ENCODE peak calls at places on chromosomes 7 and 10, in seven cellular contexts. E is adrenal gland, A is HCT116, R is astrocyte of the spinal cord, Y is sigmoid colon, M is AG10803, G is transverse colon. B is an unnamed sample.

GRCh38 chr10:74778436-74779094 is 47.8 kb upstream of the KAT6B start:
- DNase-seq in E (no peak), A (no peak), R (no peak), Y (no peak), M (no peak), G (no peak), B (no peak)

GRCh38 chr7:16594061-16594460 is 51.5 kb downstream of the ANKMY2 start:
- DNase-seq in E (no peak), A (no peak), R (peak), Y (no peak), M (peak), G (no peak), B (no peak)

GRCh38 chr10:23192396-23192740 is 256 bp downstream of the PTF1A start:
- DNase-seq in E (no peak), A (no peak), R (no peak), Y (no peak), M (no peak), G (no peak), B (no peak)

GRCh38 chr10:96764345-96764744 is 44.0 kb upstream of the PIK3AP1 start:
- DNase-seq in E (no peak), A (no peak), R (no peak), Y (no peak), M (no peak), G (no peak), B (no peak)

GRCh38 chr10:71912431-71912830 is 51.8 kb upstream of the CHST3 start:
- DNase-seq in E (no peak), A (no peak), R (no peak), Y (no peak), M (no peak), G (no peak), B (no peak)

GRCh38 chr7:137127058-137127457 is 216.5 kb downstream of the PTN start:
- DNase-seq in E (no peak), A (no peak), R (no peak), Y (no peak), M (no peak), G (no peak), B (no peak)

GRCh38 chr10:110843796-110844616 is 27.7 kb upstream of the PDCD4 start:
- DNase-seq in E (no peak), A (no peak), R (no peak), Y (peak), M (no peak), G (peak), B (no peak)

GRCh38 chr7:113421696-113422330 is 303.5 kb upstream of the SMIM30 start:
- DNase-seq in E (peak), A (peak), R (peak), Y (peak), M (peak), G (peak), B (peak)

GRCh38 chr7:151586531-151587270 is 67.0 kb upstream of the RHEB start:
- DNase-seq in E (no peak), A (no peak), R (no peak), Y (no peak), M (no peak), G (no peak), B (no peak)

GRCh38 chr10:124450010-124450782 is at the start of gene NKX1-2:
- DNase-seq in E (no peak), A (peak), R (no peak), Y (no peak), M (no peak), G (no peak), B (no peak)

GRCh38 chr7:75638607-75639070 is 100.1 kb downstream of the HIP1 start:
- DNase-seq in E (peak), A (no peak), R (no peak), Y (peak), M (no peak), G (peak), B (peak)

GRCh38 chr10:49243610-49244283 is 55.2 kb upstream of the C10orf71 start:
- DNase-seq in E (no peak), A (no peak), R (no peak), Y (no peak), M (no peak), G (no peak), B (no peak)

GRCh38 chr10:693506-693905 is 4.0 kb upstream of the DIP2C start:
- DNase-seq in E (no peak), A (no peak), R (no peak), Y (no peak), M (peak), G (no peak), B (no peak)

GRCh38 chr7:47254081-47255006 is 327.6 kb downstream of the TNS3 start:
- DNase-seq in E (peak), A (no peak), R (peak), Y (peak), M (peak), G (peak), B (peak)

GRCh38 chr10:11242443-11243386 is 225.0 kb downstream of the CELF2 start:
- DNase-seq in E (no peak), A (no peak), R (peak), Y (no peak), M (peak), G (peak), B (peak)

GRCh38 chr10:105149371-105149871 is 508.3 kb downstream of the SORCS3 start:
- DNase-seq in E (no peak), A (no peak), R (peak), Y (no peak), M (peak), G (no peak), B (no peak)

GRCh38 chr10:98331888-98332287 is 63.9 kb upstream of the LOXL4 start:
- DNase-seq in E (no peak), A (peak), R (no peak), Y (no peak), M (no peak), G (no peak), B (no peak)

GRCh38 chr7:113487925-113488731 is 369.8 kb upstream of the SMIM30 start:
- DNase-seq in E (no peak), A (no peak), R (no peak), Y (no peak), M (no peak), G (no peak), B (no peak)

GRCh38 chr10:72847681-72848080 is 45.9 kb upstream of the OIT3 start:
- DNase-seq in E (no peak), A (no peak), R (no peak), Y (no peak), M (no peak), G (no peak), B (no peak)

GRCh38 chr10:22649390-22649841 is 65.0 kb downstream of the PIP4K2A start:
- DNase-seq in E (no peak), A (no peak), R (no peak), Y (no peak), M (no peak), G (no peak), B (no peak)

GRCh38 chr10:130174343-130174742 is 38.2 kb downstream of the GLRX3 start:
- DNase-seq in E (no peak), A (no peak), R (no peak), Y (no peak), M (no peak), G (no peak), B (no peak)

GRCh38 chr7:140062118-140062527 is 628 bp downstream of the PARP12 start:
- DNase-seq in E (peak), A (no peak), R (peak), Y (no peak), M (no peak), G (peak), B (no peak)

GRCh38 chr7:4190021-4190981 is 491.8 kb upstream of the FOXK1 start:
- DNase-seq in E (no peak), A (no peak), R (no peak), Y (no peak), M (no peak), G (no peak), B (no peak)

GRCh38 chr10:72062341-72062740 is 26.0 kb downstream of the SPOCK2 start:
- DNase-seq in E (peak), A (no peak), R (no peak), Y (no peak), M (no peak), G (no peak), B (no peak)

GRCh38 chr7:2719007-2719406 is 31.0 kb downstream of the AMZ1 start:
- DNase-seq in E (no peak), A (no peak), R (no peak), Y (no peak), M (no peak), G (no peak), B (no peak)

GRCh38 chr10:127550861-127551260 is 1.8 kb downstream of the NPS start:
- DNase-seq in E (no peak), A (no peak), R (no peak), Y (no peak), M (no peak), G (no peak), B (no peak)

GRCh38 chr7:128770238-128770637 is 5.4 kb downstream of the OPN1SW start:
- DNase-seq in E (no peak), A (no peak), R (no peak), Y (no peak), M (no peak), G (no peak), B (peak)

GRCh38 chr7:26073041-26073440 is 79.0 kb upstream of the NFE2L3 start:
- DNase-seq in E (no peak), A (no peak), R (no peak), Y (no peak), M (no peak), G (no peak), B (no peak)

GRCh38 chr7:16999541-17000266 is 117.9 kb upstream of the AGR3 start:
- DNase-seq in E (no peak), A (no peak), R (no peak), Y (no peak), M (no peak), G (no peak), B (no peak)

DNA sequence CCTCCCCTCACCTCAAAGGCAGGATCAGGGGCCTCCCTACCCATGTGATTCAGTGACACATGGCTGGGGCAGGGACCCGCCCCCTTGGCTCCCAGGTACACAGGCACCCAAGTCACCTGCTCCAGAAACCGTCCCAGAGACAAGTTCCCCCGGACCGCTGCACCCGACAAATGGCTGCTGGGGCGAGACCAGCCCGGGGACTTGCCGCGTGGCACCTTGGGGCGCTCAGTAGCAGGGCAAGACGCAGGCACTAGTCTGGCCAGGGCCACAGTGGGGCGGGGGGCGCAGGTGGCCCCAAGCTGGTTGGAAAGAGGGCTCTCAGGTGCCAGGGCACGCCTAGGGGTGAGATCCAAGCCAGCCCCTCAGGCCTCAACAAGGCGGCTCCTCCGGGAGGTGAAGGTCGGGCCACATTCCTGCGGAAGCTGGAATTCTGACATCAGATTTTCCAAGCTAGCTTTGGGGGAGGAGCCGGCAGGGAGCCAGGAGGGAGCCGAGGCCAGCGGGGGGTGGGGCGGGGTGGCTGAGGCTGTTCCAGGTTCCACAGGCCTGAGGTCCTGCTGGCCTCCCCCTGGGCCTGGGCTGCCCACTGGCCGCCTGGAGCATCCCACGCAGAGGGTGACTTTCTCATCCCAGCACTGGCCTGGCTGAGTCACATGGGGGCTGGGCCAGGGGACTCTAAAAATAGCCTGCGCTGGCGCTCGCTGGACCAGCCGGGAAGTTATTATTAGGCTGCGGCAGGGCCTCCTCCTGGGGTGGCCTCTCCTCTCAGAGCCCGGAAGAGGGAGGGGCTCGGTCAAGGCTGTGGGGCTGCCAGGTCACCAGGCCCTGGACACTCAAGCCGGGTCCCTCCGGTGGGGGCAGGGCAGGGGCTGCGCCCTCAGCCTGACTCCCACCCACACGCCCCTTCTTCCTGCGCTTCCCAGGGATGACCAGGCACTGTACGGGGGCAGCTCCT is 20.5 kb upstream of the INPP5A start:
- DNase-seq in E (peak), A (no peak), R (peak), Y (peak), M (peak), G (peak), B (peak)
- H3K4me3 ChIP-seq in E (no peak), A (peak), R (no peak), Y (no peak), M (no peak), G (no peak), B (no peak)

GRCh38 chr7:134645935-134646334 is 718 bp upstream of the BPGM start:
- DNase-seq in E (peak), A (no peak), R (peak), Y (no peak), M (peak), G (no peak), B (peak)

GRCh38 chr7:134648456-134648855 is 1.8 kb downstream of the BPGM start:
- DNase-seq in E (no peak), A (no peak), R (no peak), Y (no peak), M (no peak), G (no peak), B (no peak)

GRCh38 chr7:134645478-134645877 is 1.2 kb upstream of the BPGM start:
- DNase-seq in E (no peak), A (no peak), R (no peak), Y (no peak), M (no peak), G (no peak), B (no peak)

GRCh38 chr7:134649231-134649775 is 2.6 kb downstream of the BPGM start:
- DNase-seq in E (no peak), A (no peak), R (no peak), Y (no peak), M (peak), G (no peak), B (peak)

DNA sequence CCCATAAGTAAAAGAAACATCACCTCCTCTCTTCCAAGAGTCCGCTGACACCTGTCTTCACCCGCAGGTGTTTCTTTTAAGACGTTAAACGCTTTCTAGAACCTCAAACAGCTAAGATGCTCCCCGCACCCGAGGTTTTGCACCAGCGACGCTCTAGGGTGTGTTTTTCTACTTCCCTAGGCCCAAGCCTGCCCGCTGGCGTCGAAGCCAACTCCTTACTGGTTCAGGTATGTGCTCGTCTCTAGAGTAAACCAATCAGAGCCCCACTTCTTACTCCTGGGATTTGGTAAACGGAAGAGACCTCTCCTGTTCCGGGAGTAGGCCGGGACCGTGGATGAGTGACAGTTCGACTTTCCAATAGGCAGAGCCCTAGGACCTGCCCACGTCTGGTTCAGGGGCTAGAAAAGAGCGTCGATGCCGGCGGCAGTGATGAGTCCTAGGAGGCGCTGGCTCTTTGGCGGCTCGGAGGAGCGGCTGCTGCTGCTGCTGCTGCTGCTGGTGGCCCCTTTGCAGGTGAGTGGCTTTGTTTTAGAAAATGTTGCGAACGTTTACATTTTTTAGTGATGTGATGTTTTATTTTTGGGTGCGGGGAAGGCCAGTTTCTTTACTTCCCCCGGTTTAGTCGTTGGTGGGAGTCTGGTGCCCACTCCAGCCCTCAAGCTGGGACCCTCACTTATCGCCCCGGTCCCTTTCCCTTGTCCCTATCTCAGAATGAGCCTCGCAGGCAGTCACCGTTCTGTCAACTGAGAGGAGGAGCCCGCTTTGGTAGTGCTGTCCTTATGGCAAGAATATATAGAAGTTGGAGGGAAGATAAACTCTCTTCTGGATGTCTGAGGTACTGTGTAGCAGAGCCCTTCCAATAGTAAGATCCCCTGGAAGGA is at the start of gene BPGM:
- DNase-seq in E (peak), A (peak), R (peak), Y (peak), M (peak), G (peak), B (peak)
- TF ChIP-seq CTCF in E (no peak), A (peak), R (peak), Y (no peak), M (peak), G (no peak), B (peak)

DNA sequence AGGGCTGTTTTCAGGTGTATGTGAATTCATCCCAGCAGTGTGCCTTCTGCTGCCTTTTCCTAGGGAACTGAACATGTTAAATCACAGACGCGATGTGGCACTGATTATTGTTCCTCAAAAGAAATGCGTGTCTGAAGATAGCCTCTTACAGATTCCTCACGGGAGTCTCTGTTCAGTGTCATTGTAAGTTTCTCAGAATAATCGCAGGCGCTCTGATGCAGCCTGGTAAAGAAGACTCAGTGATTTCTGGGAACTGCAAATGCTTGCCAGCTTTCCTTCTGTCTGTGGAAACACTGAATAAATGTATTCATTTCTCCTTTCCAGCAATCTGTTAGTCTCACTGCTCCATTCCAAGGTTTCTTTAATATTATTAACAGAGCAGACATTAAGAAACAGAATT is 28.0 kb downstream of the MMRN2 start:
- DNase-seq in E (no peak), A (no peak), R (no peak), Y (no peak), M (no peak), G (no peak), B (no peak)
- H3K4me3 ChIP-seq in E (no peak), A (no peak), R (no peak), Y (no peak), M (no peak), G (no peak), B (no peak)

GRCh38 chr7:155524018-155524556 is 22.3 kb downstream of the CNPY1 start:
- DNase-seq in E (no peak), A (no peak), R (no peak), Y (no peak), M (no peak), G (no peak), B (no peak)
- TF ChIP-seq CTCF in E (no peak), A (no peak), R (no peak), Y (no peak), M (no peak), G (no peak), B (no peak)

GRCh38 chr7:114799522-114800133 is 122.3 kb upstream of the MDFIC start:
- DNase-seq in E (no peak), A (no peak), R (no peak), Y (no peak), M (no peak), G (no peak), B (no peak)
- H3K4me3 ChIP-seq in E (no peak), A (no peak), R (no peak), Y (no peak), M (no peak), G (no peak), B (no peak)

GRCh38 chr7:20862554-20862953 is 75.9 kb upstream of the SP8 start:
- DNase-seq in E (no peak), A (no peak), R (no peak), Y (no peak), M (no peak), G (no peak), B (no peak)
- TF ChIP-seq CTCF in E (no peak), A (no peak), R (no peak), Y (no peak), M (no peak), G (no peak), B (no peak)

DNA sequence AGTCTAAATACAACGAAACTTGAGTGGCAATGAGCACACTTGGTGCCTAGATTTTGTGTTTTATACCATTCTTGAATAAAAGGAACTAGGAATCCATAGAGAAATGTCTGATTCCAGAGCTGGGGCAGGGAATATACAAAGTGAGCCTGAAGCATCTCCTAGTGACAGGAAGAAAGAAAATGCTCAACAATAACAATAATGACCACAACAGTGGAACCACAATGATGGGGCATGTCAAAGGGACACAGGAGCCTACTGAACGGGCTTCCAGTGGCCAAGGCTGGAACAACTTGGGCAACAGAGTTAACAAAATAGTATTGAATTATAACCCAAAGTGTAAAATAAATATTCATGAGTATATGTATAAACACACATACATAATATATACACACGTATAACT is 94.4 kb upstream of the ADCY1 start:
- DNase-seq in E (no peak), A (no peak), R (no peak), Y (no peak), M (no peak), G (no peak), B (no peak)
- H3K4me3 ChIP-seq in E (no peak), A (no peak), R (no peak), Y (no peak), M (no peak), G (no peak), B (no peak)

B was measured in fibroblast of pulmonary artery.